ENCODE peak calls at places on chromosomes 5 and 9, in seven cellular contexts. Z is endodermal cell, J is prostate gland, K is IMR-90, I is DND-41, Q is Karpas-422, H is transverse colon. S is an unnamed sample.

GRCh38 chr5:150544606-150545219 is 36.8 kb downstream of the NDST1 start:
- DNase-seq in I (peak; percentile 70), Q (peak; percentile 95), K (peak; percentile 31), J (peak; percentile 56), Z (peak; percentile 96), H (peak; percentile 84), S (peak; percentile 70)

GRCh38 chr5:17219006-17219422 is 1.6 kb downstream of the BASP1 start:
- DNase-seq in K (no peak), H (no peak), Z (peak; percentile 87), Q (peak; percentile 56), I (no peak), J (peak; percentile 17), S (peak; percentile 14)

GRCh38 chr5:61701877-61702602 is 370.0 kb downstream of the ZSWIM6 start:
- DNase-seq in K (no peak), J (no peak), Z (no peak), Q (no peak), I (no peak), H (no peak), S (peak; percentile 14)

GRCh38 chr5:134086943-134087305 is 27.6 kb upstream of the TCF7 start:
- DNase-seq in H (no peak), K (no peak), Q (no peak), Z (no peak), I (peak; percentile 91), J (no peak), S (no peak)

GRCh38 chr9:6433405-6433804 is 20.4 kb downstream of the UHRF2 start:
- DNase-seq in Z (no peak), J (no peak), H (no peak), K (peak; percentile 76), I (no peak), Q (no peak), S (no peak)

GRCh38 chr9:124045076-124045829 is 33.7 kb downstream of the LHX2 start:
- DNase-seq in H (peak; percentile 29), I (no peak), K (peak; percentile 22), J (peak; percentile 40), Z (peak; percentile 75), Q (no peak), S (peak; percentile 37)

GRCh38 chr9:135243201-135244190 is 156.0 kb downstream of the OLFM1 start:
- DNase-seq in I (no peak), H (no peak), Z (no peak), Q (no peak), J (no peak), K (no peak), S (no peak)

GRCh38 chr5:177980776-177981175 is 15.3 kb downstream of the PROP1 start:
- DNase-seq in J (no peak), K (no peak), Z (peak; percentile 59), I (no peak), H (no peak), Q (peak; percentile 39), S (peak; percentile 62)

GRCh38 chr9:89005323-89005722 is 14.1 kb downstream of the S1PR3 start:
- DNase-seq in H (no peak), I (no peak), Q (no peak), J (no peak), K (no peak), Z (no peak), S (no peak)

GRCh38 chr9:2729721-2730120 is 12.4 kb downstream of the KCNV2 start:
- DNase-seq in Q (no peak), K (peak; percentile 20), J (no peak), I (no peak), Z (no peak), H (no peak), S (no peak)

GRCh38 chr5:116289276-116289675 is 204.5 kb downstream of the COMMD10 start:
- DNase-seq in H (no peak), I (no peak), Q (no peak), Z (peak; percentile 83), K (no peak), J (no peak), S (no peak)

GRCh38 chr5:149794338-149795023 is 64.4 kb downstream of the PPARGC1B start:
- DNase-seq in H (no peak), I (no peak), J (no peak), K (no peak), Q (no peak), Z (no peak), S (no peak)

GRCh38 chr5:170579623-170580022 is 75.8 kb downstream of the KCNIP1 start:
- DNase-seq in H (no peak), J (no peak), I (no peak), Q (no peak), Z (no peak), K (no peak), S (no peak)

GRCh38 chr5:110112355-110112754 is 422.6 kb downstream of the MAN2A1 start:
- DNase-seq in J (no peak), I (no peak), Q (no peak), Z (no peak), H (no peak), K (no peak), S (no peak)

GRCh38 chr5:97550164-97550563 is 367.1 kb upstream of the RIOK2 start:
- DNase-seq in K (peak; percentile 72), J (no peak), Z (no peak), Q (no peak), I (no peak), H (no peak), S (no peak)

GRCh38 chr5:160466889-160467554 is 45.4 kb downstream of the PTTG1 start:
- DNase-seq in K (no peak), H (no peak), J (no peak), Z (no peak), I (no peak), Q (no peak), S (no peak)

GRCh38 chr5:135193213-135194125 is 159.4 kb upstream of the PITX1 start:
- DNase-seq in J (no peak), K (peak; percentile 89), H (no peak), I (no peak), Q (no peak), Z (no peak), S (no peak)

GRCh38 chr9:86713456-86713855 is 233.8 kb downstream of the GAS1 start:
- DNase-seq in J (no peak), Q (no peak), I (no peak), Z (no peak), H (no peak), K (peak; percentile 83), S (no peak)

GRCh38 chr5:32785639-32786216 is 74.6 kb downstream of the NPR3 start:
- DNase-seq in J (no peak), H (no peak), K (no peak), I (no peak), Z (no peak), Q (no peak), S (no peak)

GRCh38 chr9:72557549-72557948 is 36.1 kb downstream of the TMC1 start:
- DNase-seq in Q (no peak), H (peak; percentile 23), K (peak; percentile 97), Z (peak; percentile 56), I (no peak), J (no peak), S (peak; percentile 13)

GRCh38 chr5:142316051-142316450 is 8.8 kb downstream of the SPRY4 start:
- DNase-seq in H (no peak), K (peak; percentile 67), I (peak; percentile 36), Q (no peak), Z (no peak), J (no peak), S (peak; percentile 14)
- H3K4me3 ChIP-seq in H (no peak overlapping the region), K (no peak overlapping the region), I (no peak overlapping the region), Q (no peak overlapping the region), Z (no peak overlapping the region), J (no peak overlapping the region), S (no peak overlapping the region)

GRCh38 chr5:42951847-42952411 is 88.2 kb downstream of the ANXA2R start:
- DNase-seq in I (no peak), Z (no peak), Q (peak; percentile 63), J (no peak), H (peak; percentile 33), K (peak; percentile 22), S (no peak)

GRCh38 chr5:42952575-42952974 is 87.5 kb downstream of the ANXA2R start:
- DNase-seq in J (no peak), H (no peak), Q (peak; percentile 27), K (no peak), I (no peak), Z (no peak), S (no peak)

GRCh38 chr5:42950466-42951168 is 89.5 kb downstream of the ANXA2R start:
- DNase-seq in Z (peak; percentile 63), H (peak; percentile 84), I (no peak), Q (peak; percentile 56), J (peak; percentile 85), K (peak; percentile 100), S (peak; percentile 29)

GRCh38 chr5:42951169-42951846 is 88.8 kb downstream of the ANXA2R start:
- DNase-seq in J (peak; percentile 37), Z (no peak), Q (peak; percentile 70), I (no peak), K (peak; percentile 43), H (peak; percentile 59), S (peak; percentile 11)

GRCh38 chr5:42953061-42953460 is 87.1 kb downstream of the ANXA2R start:
- DNase-seq in J (no peak), Q (peak; percentile 47), Z (no peak), H (no peak), K (peak; percentile 25), I (no peak), S (no peak)
- H3K9me3 ChIP-seq in J (no peaks in the 10 kb centered on the region), Q (no peaks in the 10 kb centered on the region), Z (peaks cover 50% of the 10 kb centered on the region), H (no peaks in the 10 kb centered on the region), K (peaks cover 29% of the 10 kb centered on the region), I (no peaks in the 10 kb centered on the region), S (no peaks in the 10 kb centered on the region)

DNA sequence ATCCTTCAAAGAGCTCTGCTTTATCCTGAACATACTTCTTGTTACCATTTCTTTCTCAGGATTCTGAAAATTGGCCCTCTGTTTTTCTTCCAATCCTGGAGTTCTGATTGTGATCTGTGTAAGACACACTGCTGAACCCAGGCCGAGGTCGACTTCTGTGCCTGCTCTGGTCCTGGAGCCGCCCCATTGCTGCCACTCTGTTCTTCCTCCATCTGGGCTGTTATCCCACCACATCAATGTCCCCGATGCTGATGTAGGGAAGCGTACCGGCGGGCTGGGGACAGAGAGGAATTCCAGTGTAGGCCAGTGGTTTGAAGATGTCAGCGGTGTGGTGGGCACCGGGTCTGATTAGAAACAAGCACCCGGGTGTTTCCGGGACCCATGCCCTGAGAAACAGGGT is 102.5 kb downstream of the LIFR start:
- DNase-seq in Q (no peak), H (no peak), K (no peak), Z (no peak), J (no peak), I (no peak), S (no peak)
- H3K27me3 ChIP-seq in Q (no peaks in the 10 kb centered on the region), H (no peaks in the 10 kb centered on the region), K (peaks cover 7% of the 10 kb centered on the region), Z (no peaks in the 10 kb centered on the region), J (no peaks in the 10 kb centered on the region), I (peaks cover 55% of the 10 kb centered on the region), S (no peaks in the 10 kb centered on the region)

DNA sequence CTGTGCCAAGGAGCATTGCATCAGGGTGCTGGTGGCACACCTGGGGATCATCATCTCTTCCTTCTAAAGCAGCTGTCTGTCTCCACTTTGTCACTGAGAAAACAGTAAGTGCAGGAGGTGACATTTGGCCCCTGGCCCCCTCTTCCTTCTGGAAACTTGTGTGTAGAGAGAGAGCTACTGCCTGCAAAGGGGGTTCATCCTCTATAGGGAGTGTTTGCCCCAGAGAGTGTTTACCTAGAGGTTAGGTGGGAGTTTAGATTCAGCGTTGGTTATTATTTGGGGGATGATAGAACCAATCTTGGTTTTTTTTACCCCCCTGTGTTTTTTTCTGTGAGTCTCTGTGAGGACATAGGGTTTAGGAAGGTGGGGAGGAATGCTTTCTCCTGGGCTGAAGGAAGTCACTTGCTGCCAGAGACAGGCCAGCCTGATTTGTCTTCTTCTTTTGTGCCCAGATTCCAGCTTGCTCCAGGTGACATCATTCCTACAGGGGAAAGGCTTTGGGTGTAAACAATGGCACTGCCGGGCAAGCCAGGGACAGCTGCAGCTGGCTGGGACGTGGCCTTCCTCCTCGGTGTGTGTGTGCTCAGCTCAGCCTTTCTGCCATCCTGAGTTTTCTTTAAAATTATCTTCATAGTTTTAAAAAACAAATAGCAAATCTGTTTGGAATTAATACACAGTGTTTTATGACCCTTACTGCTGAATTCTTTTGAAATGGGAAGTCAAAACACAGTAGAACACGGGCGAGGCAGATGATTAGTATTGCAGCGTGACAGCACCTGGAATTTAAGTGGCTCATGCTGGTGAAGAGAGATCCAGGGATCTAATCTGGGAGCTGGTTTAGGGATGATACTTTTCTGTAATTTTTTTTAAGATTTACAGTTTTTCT is 24.5 kb downstream of the PRRC2B start:
- DNase-seq in J (peak; percentile 82), I (no peak), H (peak; percentile 35), K (peak; percentile 41), Q (no peak), Z (no peak), S (no peak)
- H3K4me3 ChIP-seq in J (no peak overlapping the region), I (no peak overlapping the region), H (no peak overlapping the region), K (no peak overlapping the region), Q (no peak overlapping the region), Z (peak overlapping the region; percentile 14), S (no peak overlapping the region)

S was measured in thyroid gland.